ENCODE peak calls at places on chromosomes 6 and 20, in eight cellular contexts. One of them, this sample, is unnamed.

GRCh38 chr6:125252891-125253290 is 48.9 kb downstream of the HDDC2 start:
- DNase-seq in GF-D8: no peak
- DNase-seq in NCI-H524: no peak
- DNase-seq in uterus: no peak
- DNase-seq in NCI-H345: no peak
- DNase-seq in NCI-H187: no peak
- DNase-seq in Right ventricle myocardium superior: no peak
- DNase-seq in NCI-H1092: no peak
- DNase-seq in this sample: no peak

GRCh38 chr6:11710221-11710836 is 68.3 kb downstream of the ADTRP start:
- DNase-seq in GF-D8: no peak
- DNase-seq in NCI-H524: no peak
- DNase-seq in uterus: no peak
- DNase-seq in NCI-H345: no peak
- DNase-seq in NCI-H187: no peak
- DNase-seq in Right ventricle myocardium superior: no peak
- DNase-seq in NCI-H1092: no peak
- DNase-seq in this sample: no peak

GRCh38 chr20:44034965-44035635 is 120.4 kb downstream of the TOX2 start:
- DNase-seq in GF-D8: no peak
- DNase-seq in NCI-H524: no peak
- DNase-seq in uterus: no peak
- DNase-seq in NCI-H345: no peak
- DNase-seq in NCI-H187: no peak
- DNase-seq in Right ventricle myocardium superior: no peak
- DNase-seq in NCI-H1092: no peak
- DNase-seq in this sample: no peak

GRCh38 chr20:57289401-57290177 is 23.1 kb upstream of the BMP7 start:
- DNase-seq in GF-D8: no peak
- DNase-seq in NCI-H524: no peak
- DNase-seq in uterus: no peak
- DNase-seq in NCI-H345: no peak
- DNase-seq in NCI-H187: no peak
- DNase-seq in Right ventricle myocardium superior: no peak
- DNase-seq in NCI-H1092: no peak
- DNase-seq in this sample: no peak

GRCh38 chr6:169317441-169318202 is 64.0 kb upstream of the THBS2 start:
- DNase-seq in GF-D8: no peak
- DNase-seq in NCI-H524: no peak
- DNase-seq in uterus: no peak
- DNase-seq in NCI-H345: no peak
- DNase-seq in NCI-H187: no peak
- DNase-seq in Right ventricle myocardium superior: no peak
- DNase-seq in NCI-H1092: no peak
- DNase-seq in this sample: no peak

GRCh38 chr6:93454533-93454932 is 35.2 kb upstream of the EPHA7 start:
- DNase-seq in GF-D8: no peak
- DNase-seq in NCI-H524: no peak
- DNase-seq in uterus: no peak
- DNase-seq in NCI-H345: no peak
- DNase-seq in NCI-H187: no peak
- DNase-seq in Right ventricle myocardium superior: no peak
- DNase-seq in NCI-H1092: no peak
- DNase-seq in this sample: no peak

GRCh38 chr6:7554533-7555275 is 13.2 kb downstream of the DSP start:
- DNase-seq in GF-D8: no peak
- DNase-seq in NCI-H524: no peak
- DNase-seq in uterus: no peak
- DNase-seq in NCI-H345: no peak
- DNase-seq in NCI-H187: no peak
- DNase-seq in Right ventricle myocardium superior: no peak
- DNase-seq in NCI-H1092: no peak
- DNase-seq in this sample: no peak

GRCh38 chr20:8153281-8153908 is 21.3 kb downstream of the PLCB1 start:
- DNase-seq in GF-D8: peak; percentile 51
- DNase-seq in NCI-H524: no peak
- DNase-seq in uterus: no peak
- DNase-seq in NCI-H345: peak; percentile 64
- DNase-seq in NCI-H187: no peak
- DNase-seq in Right ventricle myocardium superior: no peak
- DNase-seq in NCI-H1092: no peak
- DNase-seq in this sample: peak; percentile 79

GRCh38 chr6:129936329-129937165 is 75.4 kb upstream of the TMEM244 start:
- DNase-seq in GF-D8: no peak
- DNase-seq in NCI-H524: peak; percentile 67
- DNase-seq in uterus: no peak
- DNase-seq in NCI-H345: peak; percentile 23
- DNase-seq in NCI-H187: no peak
- DNase-seq in Right ventricle myocardium superior: peak; percentile 50
- DNase-seq in NCI-H1092: no peak
- DNase-seq in this sample: peak; percentile 83

GRCh38 chr20:52539891-52540290 is 348.3 kb upstream of the ZFP64 start:
- DNase-seq in GF-D8: no peak
- DNase-seq in NCI-H524: no peak
- DNase-seq in uterus: no peak
- DNase-seq in NCI-H345: no peak
- DNase-seq in NCI-H187: no peak
- DNase-seq in Right ventricle myocardium superior: no peak
- DNase-seq in NCI-H1092: no peak
- DNase-seq in this sample: peak; percentile 29

GRCh38 chr6:41785254-41785653 is 2.2 kb upstream of the TOMM6 start:
- DNase-seq in GF-D8: no peak
- DNase-seq in NCI-H524: no peak
- DNase-seq in uterus: no peak
- DNase-seq in NCI-H345: no peak
- DNase-seq in NCI-H187: no peak
- DNase-seq in Right ventricle myocardium superior: peak; percentile 62
- DNase-seq in NCI-H1092: no peak
- DNase-seq in this sample: no peak

GRCh38 chr6:71410164-71410566 is 121.6 kb downstream of the OGFRL1 start:
- DNase-seq in GF-D8: no peak
- DNase-seq in NCI-H524: no peak
- DNase-seq in uterus: no peak
- DNase-seq in NCI-H345: no peak
- DNase-seq in NCI-H187: no peak
- DNase-seq in Right ventricle myocardium superior: no peak
- DNase-seq in NCI-H1092: no peak
- DNase-seq in this sample: no peak

GRCh38 chr6:158060447-158061360 is 79.0 kb downstream of the SYNJ2 start:
- DNase-seq in GF-D8: peak; percentile 9
- DNase-seq in NCI-H524: no peak
- DNase-seq in uterus: peak; percentile 77
- DNase-seq in NCI-H345: peak; percentile 20
- DNase-seq in NCI-H187: no peak
- DNase-seq in Right ventricle myocardium superior: peak; percentile 91
- DNase-seq in NCI-H1092: peak; percentile 38
- DNase-seq in this sample: peak; percentile 95

GRCh38 chr6:166387642-166388325 is 5.0 kb upstream of the MPC1 start:
- DNase-seq in GF-D8: no peak
- DNase-seq in NCI-H524: no peak
- DNase-seq in uterus: no peak
- DNase-seq in NCI-H345: no peak
- DNase-seq in NCI-H187: no peak
- DNase-seq in Right ventricle myocardium superior: no peak
- DNase-seq in NCI-H1092: no peak
- DNase-seq in this sample: no peak

GRCh38 chr20:58991720-58992119 is 10.7 kb downstream of the NELFCD start:
- DNase-seq in GF-D8: no peak
- DNase-seq in NCI-H524: no peak
- DNase-seq in uterus: no peak
- DNase-seq in NCI-H345: no peak
- DNase-seq in NCI-H187: no peak
- DNase-seq in Right ventricle myocardium superior: no peak
- DNase-seq in NCI-H1092: no peak
- DNase-seq in this sample: no peak

GRCh38 chr6:26286168-26286854 is 78.7 kb upstream of the BTN3A2 start:
- DNase-seq in GF-D8: peak; percentile 33
- DNase-seq in NCI-H524: peak; percentile 27
- DNase-seq in uterus: peak; percentile 76
- DNase-seq in NCI-H345: peak; percentile 76
- DNase-seq in NCI-H187: peak; percentile 71
- DNase-seq in Right ventricle myocardium superior: peak; percentile 69
- DNase-seq in NCI-H1092: peak; percentile 40
- DNase-seq in this sample: peak; percentile 83

GRCh38 chr6:130357436-130357835 is 8.4 kb upstream of the TMEM200A start:
- DNase-seq in GF-D8: no peak
- DNase-seq in NCI-H524: no peak
- DNase-seq in uterus: no peak
- DNase-seq in NCI-H345: no peak
- DNase-seq in NCI-H187: no peak
- DNase-seq in Right ventricle myocardium superior: no peak
- DNase-seq in NCI-H1092: no peak
- DNase-seq in this sample: no peak

GRCh38 chr6:146892613-146893401 is 294.0 kb downstream of the ADGB start:
- DNase-seq in GF-D8: peak; percentile 44
- DNase-seq in NCI-H524: no peak
- DNase-seq in uterus: no peak
- DNase-seq in NCI-H345: no peak
- DNase-seq in NCI-H187: no peak
- DNase-seq in Right ventricle myocardium superior: no peak
- DNase-seq in NCI-H1092: no peak
- DNase-seq in this sample: no peak